ENCODE peak calls at places on chromosomes 12 and 14, in ten cellular contexts. One of them, this sample, is unnamed.

GRCh38 chr14:95557291-95557690 is 22.4 kb downstream of the GLRX5 start:
- DNase-seq in sigmoid colon: no peak
- DNase-seq in CD4-positive, alpha-beta T cell: no peak
- DNase-seq in colonic mucosa: no peak
- DNase-seq in fibroblast of lung: no peak
- DNase-seq in HCT116: no peak
- DNase-seq in left ventricle myocardium inferior: no peak
- DNase-seq in body of pancreas: no peak
- DNase-seq in prostate gland: no peak
- DNase-seq in brain microvascular endothelial cell: no peak
- DNase-seq in this sample: no peak

GRCh38 chr14:105473677-105474477 is 744 bp upstream of the CRIP2 start:
- DNase-seq in sigmoid colon: peak; percentile 92
- DNase-seq in CD4-positive, alpha-beta T cell: peak; percentile 83
- DNase-seq in colonic mucosa: peak; percentile 81
- DNase-seq in fibroblast of lung: peak; percentile 86
- DNase-seq in HCT116: peak; percentile 66
- DNase-seq in left ventricle myocardium inferior: peak; percentile 97
- DNase-seq in body of pancreas: peak; percentile 91
- DNase-seq in prostate gland: peak; percentile 87
- DNase-seq in brain microvascular endothelial cell: peak; percentile 87
- DNase-seq in this sample: peak; percentile 30

GRCh38 chr12:117603316-117604113 is 242.1 kb upstream of the NOS1 start:
- DNase-seq in sigmoid colon: no peak
- DNase-seq in CD4-positive, alpha-beta T cell: no peak
- DNase-seq in colonic mucosa: no peak
- DNase-seq in fibroblast of lung: no peak
- DNase-seq in HCT116: no peak
- DNase-seq in left ventricle myocardium inferior: no peak
- DNase-seq in body of pancreas: no peak
- DNase-seq in prostate gland: no peak
- DNase-seq in brain microvascular endothelial cell: no peak
- DNase-seq in this sample: no peak

GRCh38 chr14:55417955-55418354 is 6.3 kb upstream of the ATG14 start:
- DNase-seq in sigmoid colon: no peak
- DNase-seq in CD4-positive, alpha-beta T cell: no peak
- DNase-seq in colonic mucosa: no peak
- DNase-seq in fibroblast of lung: no peak
- DNase-seq in HCT116: no peak
- DNase-seq in left ventricle myocardium inferior: no peak
- DNase-seq in body of pancreas: peak; percentile 23
- DNase-seq in prostate gland: no peak
- DNase-seq in brain microvascular endothelial cell: no peak
- DNase-seq in this sample: no peak

GRCh38 chr12:47753021-47754001 is 5.4 kb downstream of the RAPGEF3 start:
- DNase-seq in sigmoid colon: no peak
- DNase-seq in CD4-positive, alpha-beta T cell: no peak
- DNase-seq in colonic mucosa: peak; percentile 76
- DNase-seq in fibroblast of lung: no peak
- DNase-seq in HCT116: no peak
- DNase-seq in left ventricle myocardium inferior: peak; percentile 88
- DNase-seq in body of pancreas: peak; percentile 72
- DNase-seq in prostate gland: peak; percentile 91
- DNase-seq in brain microvascular endothelial cell: no peak
- DNase-seq in this sample: peak; percentile 65

GRCh38 chr14:51302319-51303030 is 62.4 kb downstream of the TMX1 start:
- DNase-seq in sigmoid colon: no peak
- DNase-seq in CD4-positive, alpha-beta T cell: no peak
- DNase-seq in colonic mucosa: no peak
- DNase-seq in fibroblast of lung: peak; percentile 73
- DNase-seq in HCT116: no peak
- DNase-seq in left ventricle myocardium inferior: no peak
- DNase-seq in body of pancreas: no peak
- DNase-seq in prostate gland: no peak
- DNase-seq in brain microvascular endothelial cell: no peak
- DNase-seq in this sample: no peak

GRCh38 chr12:27542628-27543027 is 18.6 kb downstream of the PPFIBP1 start:
- DNase-seq in sigmoid colon: no peak
- DNase-seq in CD4-positive, alpha-beta T cell: no peak
- DNase-seq in colonic mucosa: no peak
- DNase-seq in fibroblast of lung: peak; percentile 90
- DNase-seq in HCT116: no peak
- DNase-seq in left ventricle myocardium inferior: no peak
- DNase-seq in body of pancreas: no peak
- DNase-seq in prostate gland: no peak
- DNase-seq in brain microvascular endothelial cell: peak; percentile 95
- DNase-seq in this sample: peak; percentile 98

GRCh38 chr12:2295941-2296461 is 243.2 kb downstream of the CACNA1C start:
- DNase-seq in sigmoid colon: peak; percentile 12
- DNase-seq in CD4-positive, alpha-beta T cell: no peak
- DNase-seq in colonic mucosa: no peak
- DNase-seq in fibroblast of lung: peak; percentile 68
- DNase-seq in HCT116: no peak
- DNase-seq in left ventricle myocardium inferior: no peak
- DNase-seq in body of pancreas: no peak
- DNase-seq in prostate gland: no peak
- DNase-seq in brain microvascular endothelial cell: peak; percentile 54
- DNase-seq in this sample: no peak

GRCh38 chr12:49305762-49306161 is 10.8 kb downstream of the PRPH start:
- DNase-seq in sigmoid colon: peak; percentile 39
- DNase-seq in CD4-positive, alpha-beta T cell: no peak
- DNase-seq in colonic mucosa: no peak
- DNase-seq in fibroblast of lung: no peak
- DNase-seq in HCT116: no peak
- DNase-seq in left ventricle myocardium inferior: no peak
- DNase-seq in body of pancreas: no peak
- DNase-seq in prostate gland: no peak
- DNase-seq in brain microvascular endothelial cell: no peak
- DNase-seq in this sample: no peak

GRCh38 chr12:49309361-49309760 is 13.7 kb upstream of the TROAP start:
- DNase-seq in sigmoid colon: peak; percentile 42
- DNase-seq in CD4-positive, alpha-beta T cell: no peak
- DNase-seq in colonic mucosa: no peak
- DNase-seq in fibroblast of lung: no peak
- DNase-seq in HCT116: no peak
- DNase-seq in left ventricle myocardium inferior: no peak
- DNase-seq in body of pancreas: no peak
- DNase-seq in prostate gland: no peak
- DNase-seq in brain microvascular endothelial cell: no peak
- DNase-seq in this sample: no peak

GRCh38 chr12:49301759-49302158 is 6.8 kb downstream of the PRPH start:
- DNase-seq in sigmoid colon: no peak
- DNase-seq in CD4-positive, alpha-beta T cell: no peak
- DNase-seq in colonic mucosa: no peak
- DNase-seq in fibroblast of lung: no peak
- DNase-seq in HCT116: no peak
- DNase-seq in left ventricle myocardium inferior: no peak
- DNase-seq in body of pancreas: no peak
- DNase-seq in prostate gland: no peak
- DNase-seq in brain microvascular endothelial cell: no peak
- DNase-seq in this sample: no peak

GRCh38 chr12:49304161-49304560 is 9.2 kb downstream of the PRPH start:
- DNase-seq in sigmoid colon: no peak
- DNase-seq in CD4-positive, alpha-beta T cell: no peak
- DNase-seq in colonic mucosa: no peak
- DNase-seq in fibroblast of lung: peak; percentile 17
- DNase-seq in HCT116: no peak
- DNase-seq in left ventricle myocardium inferior: no peak
- DNase-seq in body of pancreas: no peak
- DNase-seq in prostate gland: no peak
- DNase-seq in brain microvascular endothelial cell: peak; percentile 44
- DNase-seq in this sample: peak; percentile 51
- TF ChIP-seq CTCF in sigmoid colon: no peak
- TF ChIP-seq CTCF in CD4-positive, alpha-beta T cell: no peak
- TF ChIP-seq CTCF in colonic mucosa: no peak
- TF ChIP-seq CTCF in fibroblast of lung: no peak
- TF ChIP-seq CTCF in HCT116: no peak
- TF ChIP-seq CTCF in left ventricle myocardium inferior: no peak
- TF ChIP-seq CTCF in body of pancreas: no peak
- TF ChIP-seq CTCF in prostate gland: no peak
- TF ChIP-seq CTCF in brain microvascular endothelial cell: no peak
- TF ChIP-seq CTCF in this sample: no peak

GRCh38 chr14:61225304-61225703 is 55.8 kb downstream of the TMEM30B start:
- DNase-seq in sigmoid colon: no peak
- DNase-seq in CD4-positive, alpha-beta T cell: no peak
- DNase-seq in colonic mucosa: no peak
- DNase-seq in fibroblast of lung: no peak
- DNase-seq in HCT116: no peak
- DNase-seq in left ventricle myocardium inferior: no peak
- DNase-seq in body of pancreas: no peak
- DNase-seq in prostate gland: no peak
- DNase-seq in brain microvascular endothelial cell: no peak
- DNase-seq in this sample: no peak
- H3K27ac ChIP-seq in sigmoid colon: no peak overlapping the region
- H3K27ac ChIP-seq in CD4-positive, alpha-beta T cell: no peak overlapping the region
- H3K27ac ChIP-seq in colonic mucosa: no peak overlapping the region
- H3K27ac ChIP-seq in fibroblast of lung: no peak overlapping the region
- H3K27ac ChIP-seq in HCT116: no peak overlapping the region
- H3K27ac ChIP-seq in left ventricle myocardium inferior: no peak overlapping the region
- H3K27ac ChIP-seq in body of pancreas: no peak overlapping the region
- H3K27ac ChIP-seq in prostate gland: no peak overlapping the region
- H3K27ac ChIP-seq in brain microvascular endothelial cell: no peak overlapping the region
- H3K27ac ChIP-seq in this sample: no peak overlapping the region

GRCh38 chr12:132458441-132459225 is 31.3 kb upstream of the FBRSL1 start:
- DNase-seq in sigmoid colon: no peak
- DNase-seq in CD4-positive, alpha-beta T cell: no peak
- DNase-seq in colonic mucosa: no peak
- DNase-seq in fibroblast of lung: no peak
- DNase-seq in HCT116: no peak
- DNase-seq in left ventricle myocardium inferior: no peak
- DNase-seq in body of pancreas: no peak
- DNase-seq in prostate gland: no peak
- DNase-seq in brain microvascular endothelial cell: no peak
- DNase-seq in this sample: no peak

GRCh38 chr12:132461526-132461925 is 28.4 kb upstream of the FBRSL1 start:
- DNase-seq in sigmoid colon: no peak
- DNase-seq in CD4-positive, alpha-beta T cell: no peak
- DNase-seq in colonic mucosa: no peak
- DNase-seq in fibroblast of lung: no peak
- DNase-seq in HCT116: no peak
- DNase-seq in left ventricle myocardium inferior: no peak
- DNase-seq in body of pancreas: no peak
- DNase-seq in prostate gland: no peak
- DNase-seq in brain microvascular endothelial cell: no peak
- DNase-seq in this sample: no peak

GRCh38 chr12:132459270-132459669 is 30.7 kb upstream of the FBRSL1 start:
- DNase-seq in sigmoid colon: no peak
- DNase-seq in CD4-positive, alpha-beta T cell: no peak
- DNase-seq in colonic mucosa: no peak
- DNase-seq in fibroblast of lung: no peak
- DNase-seq in HCT116: no peak
- DNase-seq in left ventricle myocardium inferior: no peak
- DNase-seq in body of pancreas: no peak
- DNase-seq in prostate gland: no peak
- DNase-seq in brain microvascular endothelial cell: no peak
- DNase-seq in this sample: no peak

GRCh38 chr12:132462778-132463177 is 27.2 kb upstream of the FBRSL1 start:
- DNase-seq in sigmoid colon: no peak
- DNase-seq in CD4-positive, alpha-beta T cell: no peak
- DNase-seq in colonic mucosa: no peak
- DNase-seq in fibroblast of lung: no peak
- DNase-seq in HCT116: no peak
- DNase-seq in left ventricle myocardium inferior: no peak
- DNase-seq in body of pancreas: no peak
- DNase-seq in prostate gland: no peak
- DNase-seq in brain microvascular endothelial cell: no peak
- DNase-seq in this sample: no peak

DNA sequence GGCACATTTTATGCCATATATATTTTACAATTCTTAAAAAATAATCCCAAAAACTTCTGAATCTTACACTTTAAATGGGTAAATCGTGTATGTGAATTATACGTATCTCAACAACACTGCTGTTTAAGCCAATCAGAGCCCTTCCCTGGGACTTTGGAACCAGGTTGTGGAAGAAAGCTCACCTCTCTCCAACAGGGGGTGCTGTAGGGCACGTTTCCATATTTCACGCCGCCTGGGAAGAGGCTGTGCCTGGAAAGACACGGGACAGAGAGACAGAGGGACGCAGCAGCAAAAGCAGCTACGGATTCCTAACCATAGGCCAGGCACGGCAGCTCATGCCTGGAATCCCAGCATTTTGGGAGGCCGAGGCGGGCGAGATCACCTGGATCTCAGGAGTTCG is 29.4 kb upstream of the FBRSL1 start:
- DNase-seq in sigmoid colon: no peak
- DNase-seq in CD4-positive, alpha-beta T cell: no peak
- DNase-seq in colonic mucosa: peak; percentile 42
- DNase-seq in fibroblast of lung: no peak
- DNase-seq in HCT116: no peak
- DNase-seq in left ventricle myocardium inferior: no peak
- DNase-seq in body of pancreas: no peak
- DNase-seq in prostate gland: no peak
- DNase-seq in brain microvascular endothelial cell: no peak
- DNase-seq in this sample: no peak
- TF ChIP-seq CTCF in sigmoid colon: no peak
- TF ChIP-seq CTCF in CD4-positive, alpha-beta T cell: peak; percentile 13
- TF ChIP-seq CTCF in colonic mucosa: no peak
- TF ChIP-seq CTCF in fibroblast of lung: peak; percentile 21
- TF ChIP-seq CTCF in HCT116: peak; percentile 52
- TF ChIP-seq CTCF in left ventricle myocardium inferior: no peak
- TF ChIP-seq CTCF in body of pancreas: peak; percentile 16
- TF ChIP-seq CTCF in prostate gland: no peak
- TF ChIP-seq CTCF in brain microvascular endothelial cell: peak; percentile 45
- TF ChIP-seq CTCF in this sample: peak; percentile 42

GRCh38 chr14:35387209-35387608 is 17.3 kb downstream of the NFKBIA start:
- DNase-seq in sigmoid colon: no peak
- DNase-seq in CD4-positive, alpha-beta T cell: no peak
- DNase-seq in colonic mucosa: no peak
- DNase-seq in fibroblast of lung: no peak
- DNase-seq in HCT116: no peak
- DNase-seq in left ventricle myocardium inferior: no peak
- DNase-seq in body of pancreas: no peak
- DNase-seq in prostate gland: no peak
- DNase-seq in brain microvascular endothelial cell: no peak
- DNase-seq in this sample: no peak

GRCh38 chr14:35387713-35388579 is 16.6 kb downstream of the NFKBIA start:
- DNase-seq in sigmoid colon: no peak
- DNase-seq in CD4-positive, alpha-beta T cell: no peak
- DNase-seq in colonic mucosa: no peak
- DNase-seq in fibroblast of lung: no peak
- DNase-seq in HCT116: no peak
- DNase-seq in left ventricle myocardium inferior: peak; percentile 4
- DNase-seq in body of pancreas: no peak
- DNase-seq in prostate gland: no peak
- DNase-seq in brain microvascular endothelial cell: no peak
- DNase-seq in this sample: no peak

GRCh38 chr14:35388656-35389314 is 15.8 kb downstream of the NFKBIA start:
- DNase-seq in sigmoid colon: no peak
- DNase-seq in CD4-positive, alpha-beta T cell: no peak
- DNase-seq in colonic mucosa: no peak
- DNase-seq in fibroblast of lung: no peak
- DNase-seq in HCT116: no peak
- DNase-seq in left ventricle myocardium inferior: peak; percentile 5
- DNase-seq in body of pancreas: no peak
- DNase-seq in prostate gland: no peak
- DNase-seq in brain microvascular endothelial cell: no peak
- DNase-seq in this sample: no peak

GRCh38 chr14:35385042-35385839 is 19.3 kb downstream of the NFKBIA start:
- DNase-seq in sigmoid colon: peak; percentile 98
- DNase-seq in CD4-positive, alpha-beta T cell: no peak
- DNase-seq in colonic mucosa: peak; percentile 77
- DNase-seq in fibroblast of lung: peak; percentile 89
- DNase-seq in HCT116: no peak
- DNase-seq in left ventricle myocardium inferior: peak; percentile 87
- DNase-seq in body of pancreas: peak; percentile 80
- DNase-seq in prostate gland: peak; percentile 72
- DNase-seq in brain microvascular endothelial cell: peak; percentile 95
- DNase-seq in this sample: peak; percentile 45

GRCh38 chr14:35386673-35387125 is 17.9 kb downstream of the NFKBIA start:
- DNase-seq in sigmoid colon: no peak
- DNase-seq in CD4-positive, alpha-beta T cell: no peak
- DNase-seq in colonic mucosa: no peak
- DNase-seq in fibroblast of lung: no peak
- DNase-seq in HCT116: no peak
- DNase-seq in left ventricle myocardium inferior: peak; percentile 15
- DNase-seq in body of pancreas: no peak
- DNase-seq in prostate gland: peak; percentile 55
- DNase-seq in brain microvascular endothelial cell: no peak
- DNase-seq in this sample: no peak
- H3K27ac ChIP-seq in sigmoid colon: peak overlapping the region; percentile 93
- H3K27ac ChIP-seq in CD4-positive, alpha-beta T cell: no peak overlapping the region
- H3K27ac ChIP-seq in colonic mucosa: peak overlapping the region; percentile 59
- H3K27ac ChIP-seq in fibroblast of lung: no peak overlapping the region
- H3K27ac ChIP-seq in HCT116: no peak overlapping the region
- H3K27ac ChIP-seq in left ventricle myocardium inferior: peak overlapping the region; percentile 93
- H3K27ac ChIP-seq in body of pancreas: no peak overlapping the region
- H3K27ac ChIP-seq in prostate gland: peak overlapping the region; percentile 63
- H3K27ac ChIP-seq in brain microvascular endothelial cell: no peak overlapping the region
- H3K27ac ChIP-seq in this sample: peak overlapping the region; percentile 8

This sample was measured in foreskin keratinocyte.